ENCODE peak calls at places on chromosomes 12 and 14, in nine cellular contexts. Q is SHP77; E is upper lobe of right lung; M is COR-L47; U is stomach; C is mesenchymal stem cell; A is activated CD8-positive, alpha-beta memory T cell treated with anti-CD3 and anti-CD28 coated beads for 4 hours; W is NCI-H2171 treated with DMSO at 0.1 percent for 48 hours; T is T-helper 1 cell. G is an unnamed sample.

GRCh38 chr14:101065696-101066694 is 162.5 kb upstream of the RTL1 start:
- DNase-seq in Q (no peak), E (peak; percentile 50), M (no peak), U (no peak), C (no peak), A (no peak), W (no peak), T (no peak), G (no peak)

GRCh38 chr14:37179896-37180502 is 7.6 kb upstream of the SLC25A21 start:
- DNase-seq in Q (no peak), E (no peak), M (no peak), U (no peak), C (peak; percentile 40), A (no peak), W (no peak), T (no peak), G (no peak)

GRCh38 chr14:89549381-89550102 is 132.5 kb upstream of the FOXN3 start:
- DNase-seq in Q (no peak), E (no peak), M (no peak), U (no peak), C (no peak), A (no peak), W (no peak), T (no peak), G (no peak)

GRCh38 chr14:101732128-101732527 is 29.4 kb upstream of the PPP2R5C start:
- DNase-seq in Q (no peak), E (no peak), M (no peak), U (no peak), C (no peak), A (no peak), W (no peak), T (no peak), G (peak; percentile 19)

GRCh38 chr14:72679106-72679505 is 214.8 kb downstream of the DPF3 start:
- DNase-seq in Q (no peak), E (no peak), M (peak; percentile 15), U (no peak), C (no peak), A (no peak), W (no peak), T (no peak), G (no peak)

GRCh38 chr14:94550041-94550440 is 11.2 kb upstream of the SERPINA4 start:
- DNase-seq in Q (no peak), E (no peak), M (no peak), U (no peak), C (no peak), A (no peak), W (no peak), T (no peak), G (no peak)

GRCh38 chr12:123958876-123959275 is 13.8 kb downstream of the CCDC92 start:
- DNase-seq in Q (no peak), E (no peak), M (no peak), U (no peak), C (no peak), A (no peak), W (no peak), T (no peak), G (no peak)

GRCh38 chr12:101414533-101415119 is 7.1 kb upstream of the ARL1 start:
- DNase-seq in Q (peak; percentile 33), E (no peak), M (peak; percentile 41), U (no peak), C (peak; percentile 68), A (no peak), W (peak; percentile 54), T (no peak), G (peak; percentile 59)

GRCh38 chr12:109714141-109714912 is 702 bp downstream of the FAM222A start:
- DNase-seq in Q (peak; percentile 14), E (peak; percentile 86), M (peak; percentile 59), U (peak; percentile 73), C (peak; percentile 71), A (peak; percentile 30), W (peak; percentile 53), T (peak; percentile 48), G (peak; percentile 73)

GRCh38 chr14:104939666-104940410 is 15.2 kb downstream of the PLD4 start:
- DNase-seq in Q (no peak), E (peak; percentile 59), M (no peak), U (no peak), C (no peak), A (no peak), W (no peak), T (no peak), G (no peak)

GRCh38 chr14:59534361-59534987 is 42.1 kb downstream of the CCDC175 start:
- DNase-seq in Q (peak; percentile 38), E (no peak), M (no peak), U (no peak), C (peak; percentile 45), A (no peak), W (peak; percentile 69), T (no peak), G (no peak)

GRCh38 chr14:70671652-70672327 is 30.1 kb downstream of the TTC9 start:
- DNase-seq in Q (no peak), E (no peak), M (no peak), U (no peak), C (no peak), A (no peak), W (no peak), T (no peak), G (no peak)

GRCh38 chr14:101922866-101923265 is 41.5 kb upstream of the DYNC1H1 start:
- DNase-seq in Q (no peak), E (no peak), M (no peak), U (no peak), C (no peak), A (no peak), W (no peak), T (no peak), G (no peak)

GRCh38 chr12:7609480-7609879 is 56.2 kb downstream of the APOBEC1 start:
- DNase-seq in Q (no peak), E (no peak), M (no peak), U (no peak), C (peak; percentile 7), A (no peak), W (no peak), T (no peak), G (no peak)

GRCh38 chr12:104384141-104384880 is 72.4 kb upstream of the CHST11 start:
- DNase-seq in Q (no peak), E (no peak), M (no peak), U (no peak), C (no peak), A (no peak), W (no peak), T (no peak), G (peak; percentile 25)

GRCh38 chr12:75815756-75816155 is 215.8 kb downstream of the PHLDA1 start:
- DNase-seq in Q (no peak), E (no peak), M (no peak), U (no peak), C (peak; percentile 60), A (no peak), W (no peak), T (no peak), G (no peak)

GRCh38 chr12:104137175-104137901 is 672 bp downstream of the NFYB start:
- DNase-seq in Q (no peak), E (peak; percentile 73), M (peak; percentile 16), U (peak; percentile 34), C (peak; percentile 60), A (no peak), W (peak; percentile 67), T (peak; percentile 49), G (peak; percentile 41)

GRCh38 chr12:119025786-119026185 is 44.4 kb downstream of the SRRM4 start:
- DNase-seq in Q (no peak), E (no peak), M (no peak), U (no peak), C (no peak), A (no peak), W (no peak), T (no peak), G (no peak)

GRCh38 chr14:29521526-29522137 is 406.0 kb downstream of the PRKD1 start:
- DNase-seq in Q (peak; percentile 56), E (no peak), M (peak; percentile 69), U (no peak), C (no peak), A (no peak), W (peak; percentile 92), T (no peak), G (no peak)

GRCh38 chr12:76586764-76587395 is 27.3 kb upstream of the OSBPL8 start:
- DNase-seq in Q (no peak), E (no peak), M (peak; percentile 16), U (no peak), C (peak; percentile 53), A (peak; percentile 2), W (peak; percentile 53), T (peak; percentile 6), G (peak; percentile 32)

GRCh38 chr14:24513009-24513408 is 4.9 kb upstream of the CMA1 start:
- DNase-seq in Q (no peak), E (no peak), M (no peak), U (no peak), C (peak; percentile 1), A (no peak), W (no peak), T (no peak), G (no peak)

GRCh38 chr12:74349925-74350324 is 187.7 kb upstream of the ATXN7L3B start:
- DNase-seq in Q (no peak), E (no peak), M (no peak), U (no peak), C (no peak), A (no peak), W (no peak), T (no peak), G (no peak)

GRCh38 chr12:93459097-93459496 is 8.2 kb upstream of the MRPL42 start:
- DNase-seq in Q (no peak), E (no peak), M (no peak), U (no peak), C (no peak), A (no peak), W (no peak), T (no peak), G (no peak)

GRCh38 chr14:68942281-68943035 is 36.6 kb downstream of the ACTN1 start:
- DNase-seq in Q (no peak), E (no peak), M (no peak), U (no peak), C (peak; percentile 58), A (no peak), W (no peak), T (no peak), G (no peak)

GRCh38 chr14:35333347-35333730 is 41.2 kb downstream of the PSMA6 start:
- DNase-seq in Q (peak; percentile 29), E (no peak), M (no peak), U (no peak), C (no peak), A (no peak), W (no peak), T (no peak), G (no peak)

GRCh38 chr14:97602438-97603117 is 805.4 kb downstream of the VRK1 start:
- DNase-seq in Q (no peak), E (no peak), M (no peak), U (no peak), C (no peak), A (peak; percentile 21), W (no peak), T (peak; percentile 71), G (no peak)

GRCh38 chr12:131449027-131449426 is 261.9 kb upstream of the SFSWAP start:
- DNase-seq in Q (no peak), E (no peak), M (no peak), U (no peak), C (no peak), A (no peak), W (no peak), T (no peak), G (no peak)

GRCh38 chr14:97723834-97724770 is 926.9 kb downstream of the VRK1 start:
- DNase-seq in Q (no peak), E (no peak), M (no peak), U (no peak), C (no peak), A (no peak), W (no peak), T (no peak), G (no peak)

GRCh38 chr14:71319646-71320045 is 412.4 kb downstream of the PCNX1 start:
- DNase-seq in Q (no peak), E (no peak), M (peak; percentile 26), U (no peak), C (no peak), A (no peak), W (peak; percentile 48), T (no peak), G (no peak)

GRCh38 chr12:90999946-91000345 is 4.8 kb downstream of the EPYC start:
- DNase-seq in Q (no peak), E (no peak), M (no peak), U (no peak), C (peak; percentile 47), A (no peak), W (no peak), T (no peak), G (no peak)

GRCh38 chr12:113392988-113393579 is 10.6 kb downstream of the SDS start:
- DNase-seq in Q (no peak), E (no peak), M (no peak), U (no peak), C (peak; percentile 44), A (no peak), W (no peak), T (no peak), G (peak; percentile 24)

G was measured in colonic mucosa.